ENCODE peak calls at places on chromosomes 2 and 18, in nine cellular contexts. K, M, Z, D, E, Q, N, U and F are unnamed samples.

GRCh38 chr2:29314816-29315571 is 199.8 kb downstream of the CLIP4 start:
- DNase-seq in K (no peak), M (peak), Z (peak), D (peak), E (peak), Q (no peak), N (no peak), U (peak), F (no peak)

GRCh38 chr2:181146171-181146570 is 165.8 kb downstream of the UBE2E3 start:
- DNase-seq in K (no peak), M (no peak), Z (no peak), D (no peak), E (no peak), Q (no peak), N (no peak), U (no peak), F (no peak)

GRCh38 chr2:7572460-7572859 is 655.2 kb downstream of the RNF144A start:
- DNase-seq in K (no peak), M (no peak), Z (no peak), D (no peak), E (no peak), Q (no peak), N (no peak), U (no peak), F (no peak)

GRCh38 chr2:3585239-3586109 is 9.4 kb upstream of the COLEC11 start:
- DNase-seq in K (peak), M (no peak), Z (peak), D (peak), E (no peak), Q (peak), N (no peak), U (peak), F (peak)

GRCh38 chr2:216665240-216665639 is 30.1 kb downstream of the IGFBP5 start:
- DNase-seq in K (no peak), M (no peak), Z (peak), D (peak), E (peak), Q (no peak), N (no peak), U (peak), F (no peak)

GRCh38 chr2:201733544-201733943 is 35.1 kb upstream of the MPP4 start:
- DNase-seq in K (no peak), M (no peak), Z (peak), D (no peak), E (no peak), Q (no peak), N (no peak), U (no peak), F (no peak)

GRCh38 chr2:75612108-75612861 is 34.3 kb upstream of the MRPL19 start:
- DNase-seq in K (no peak), M (no peak), Z (no peak), D (no peak), E (no peak), Q (no peak), N (no peak), U (no peak), F (no peak)

GRCh38 chr18:46051731-46052461 is 20.2 kb downstream of the PSTPIP2 start:
- DNase-seq in K (peak), M (no peak), Z (peak), D (peak), E (no peak), Q (peak), N (peak), U (peak), F (no peak)

GRCh38 chr2:222782201-222782600 is 78.6 kb upstream of the ACSL3 start:
- DNase-seq in K (no peak), M (no peak), Z (no peak), D (no peak), E (no peak), Q (no peak), N (no peak), U (no peak), F (no peak)

GRCh38 chr2:118639371-118639770 is 208.1 kb downstream of the EN1 start:
- DNase-seq in K (no peak), M (no peak), Z (no peak), D (no peak), E (no peak), Q (no peak), N (no peak), U (no peak), F (no peak)

GRCh38 chr2:17644997-17645715 is 104.7 kb downstream of the VSNL1 start:
- DNase-seq in K (peak), M (no peak), Z (peak), D (peak), E (no peak), Q (no peak), N (no peak), U (no peak), F (no peak)

GRCh38 chr2:25366629-25367028 is 24.9 kb upstream of the DNMT3A start:
- DNase-seq in K (no peak), M (no peak), Z (no peak), D (no peak), E (no peak), Q (no peak), N (no peak), U (no peak), F (no peak)

GRCh38 chr2:199589303-199589702 is 131.6 kb upstream of the SATB2 start:
- DNase-seq in K (no peak), M (no peak), Z (peak), D (no peak), E (no peak), Q (no peak), N (no peak), U (no peak), F (no peak)

GRCh38 chr2:9558948-9559381 is 3.3 kb upstream of the ADAM17 start:
- DNase-seq in K (peak), M (no peak), Z (peak), D (peak), E (no peak), Q (peak), N (peak), U (no peak), F (peak)

GRCh38 chr2:95374916-95375471 is 27.5 kb upstream of the FAHD2A start:
- DNase-seq in K (peak), M (no peak), Z (peak), D (peak), E (peak), Q (no peak), N (no peak), U (no peak), F (no peak)

GRCh38 chr2:10398496-10398895 is 49.6 kb downstream of the ODC1 start:
- DNase-seq in K (no peak), M (no peak), Z (no peak), D (no peak), E (no peak), Q (no peak), N (no peak), U (peak), F (no peak)

GRCh38 chr2:85238607-85239006 is 89.2 kb downstream of the TGOLN2 start:
- DNase-seq in K (no peak), M (no peak), Z (no peak), D (no peak), E (no peak), Q (no peak), N (no peak), U (no peak), F (no peak)

GRCh38 chr2:161230959-161231358 is 70.7 kb downstream of the TANK start:
- DNase-seq in K (no peak), M (no peak), Z (no peak), D (no peak), E (no peak), Q (no peak), N (no peak), U (no peak), F (no peak)

GRCh38 chr2:206028101-206028500 is 57.9 kb downstream of the INO80D start:
- DNase-seq in K (peak), M (no peak), Z (peak), D (no peak), E (no peak), Q (no peak), N (no peak), U (no peak), F (no peak)

GRCh38 chr2:236894791-236895190 is 190.9 kb upstream of the COPS8 start:
- DNase-seq in K (no peak), M (no peak), Z (no peak), D (no peak), E (no peak), Q (no peak), N (no peak), U (no peak), F (no peak)

GRCh38 chr2:152715854-152716428 is 1.3 kb downstream of the PRPF40A start:
- DNase-seq in K (peak), M (peak), Z (no peak), D (peak), E (peak), Q (peak), N (no peak), U (no peak), F (no peak)

GRCh38 chr2:56197816-56198215 is 14.0 kb downstream of the CCDC85A start:
- DNase-seq in K (no peak), M (no peak), Z (no peak), D (no peak), E (no peak), Q (no peak), N (no peak), U (no peak), F (no peak)

GRCh38 chr2:197191177-197191947 is 119.2 kb downstream of the ANKRD44 start:
- DNase-seq in K (peak), M (peak), Z (no peak), D (peak), E (no peak), Q (peak), N (no peak), U (no peak), F (no peak)

GRCh38 chr2:126855606-126856005 is 43.1 kb upstream of the TEX51 start:
- DNase-seq in K (no peak), M (no peak), Z (no peak), D (no peak), E (no peak), Q (no peak), N (no peak), U (no peak), F (no peak)

GRCh38 chr2:102967451-102967850 is 205.6 kb downstream of the TMEM182 start:
- DNase-seq in K (no peak), M (no peak), Z (peak), D (peak), E (no peak), Q (peak), N (no peak), U (no peak), F (no peak)

GRCh38 chr2:171598713-171599319 is 76.5 kb downstream of the CYBRD1 start:
- DNase-seq in K (peak), M (peak), Z (peak), D (peak), E (peak), Q (peak), N (no peak), U (peak), F (peak)

GRCh38 chr2:240424341-240425235 is 10.9 kb upstream of the GPC1 start:
- DNase-seq in K (no peak), M (no peak), Z (no peak), D (no peak), E (peak), Q (no peak), N (no peak), U (peak), F (no peak)

GRCh38 chr2:174959787-174960186 is 45.4 kb downstream of the CHN1 start:
- DNase-seq in K (no peak), M (no peak), Z (no peak), D (peak), E (no peak), Q (no peak), N (no peak), U (no peak), F (no peak)

GRCh38 chr2:48584551-48584950 is 33.1 kb upstream of the GTF2A1L start:
- DNase-seq in K (no peak), M (no peak), Z (no peak), D (no peak), E (no peak), Q (no peak), N (no peak), U (no peak), F (no peak)

GRCh38 chr2:226873051-226873620 is 37.3 kb downstream of the RHBDD1 start:
- DNase-seq in K (peak), M (no peak), Z (peak), D (no peak), E (no peak), Q (peak), N (no peak), U (no peak), F (no peak)

GRCh38 chr2:203758841-203759691 is 52.6 kb downstream of the CD28 start:
- DNase-seq in K (peak), M (no peak), Z (peak), D (peak), E (no peak), Q (peak), N (no peak), U (peak), F (no peak)

GRCh38 chr2:82837588-82838304 is 1621.3 kb downstream of the SUCLG1 start:
- DNase-seq in K (peak), M (no peak), Z (peak), D (peak), E (no peak), Q (peak), N (peak), U (no peak), F (no peak)

GRCh38 chr2:83686863-83687262 is 772.2 kb downstream of the SUCLG1 start:
- DNase-seq in K (no peak), M (no peak), Z (no peak), D (peak), E (no peak), Q (no peak), N (no peak), U (no peak), F (no peak)

GRCh38 chr2:143870696-143871095 is 649.2 kb downstream of the ZEB2 start:
- DNase-seq in K (no peak), M (no peak), Z (no peak), D (no peak), E (no peak), Q (no peak), N (no peak), U (no peak), F (no peak)

GRCh38 chr18:76955529-76956170 is 133.3 kb downstream of the ZNF236 start:
- DNase-seq in K (no peak), M (no peak), Z (no peak), D (no peak), E (no peak), Q (no peak), N (no peak), U (peak), F (no peak)

GRCh38 chr2:126115975-126116374 is 540.0 kb upstream of the GYPC start:
- DNase-seq in K (no peak), M (no peak), Z (no peak), D (no peak), E (peak), Q (no peak), N (no peak), U (no peak), F (no peak)

GRCh38 chr2:237496428-237496827 is 9.4 kb downstream of the MLPH start:
- DNase-seq in K (no peak), M (no peak), Z (no peak), D (no peak), E (no peak), Q (no peak), N (no peak), U (no peak), F (no peak)

GRCh38 chr2:206164261-206164862 is 4.7 kb downstream of the EEF1B2 start:
- DNase-seq in K (peak), M (peak), Z (peak), D (peak), E (no peak), Q (peak), N (no peak), U (no peak), F (peak)

GRCh38 chr18:69558088-69558487 is 157.4 kb downstream of the DOK6 start:
- DNase-seq in K (no peak), M (no peak), Z (no peak), D (no peak), E (no peak), Q (no peak), N (no peak), U (no peak), F (no peak)

DNA sequence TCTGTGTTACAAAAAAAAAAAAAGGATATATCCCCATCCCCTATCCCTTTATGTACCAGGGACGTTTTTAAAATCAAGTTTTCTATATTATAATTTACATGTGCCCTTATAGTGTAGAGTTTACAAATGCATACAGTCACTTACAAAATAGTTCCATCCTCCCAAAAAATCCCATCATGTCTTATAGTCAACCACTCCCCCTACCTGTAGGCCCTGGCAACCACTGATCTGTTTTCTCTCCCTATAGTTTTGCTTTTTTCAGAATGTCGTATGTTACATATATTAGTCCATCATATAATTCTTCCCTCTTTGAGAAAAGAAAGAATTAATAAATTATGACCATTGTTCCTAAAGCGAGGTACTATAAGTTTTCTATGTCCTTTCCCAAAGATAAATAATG is 17.8 kb downstream of the CFAP210 start:
- DNase-seq in K (no peak), M (no peak), Z (no peak), D (no peak), E (no peak), Q (no peak), N (no peak), U (no peak), F (no peak)
- TF ChIP-seq CTCF in K (no peak), M (peak), Z (no peak), D (no peak), E (peak), Q (peak), N (no peak), U (no peak), F (no peak)

DNA sequence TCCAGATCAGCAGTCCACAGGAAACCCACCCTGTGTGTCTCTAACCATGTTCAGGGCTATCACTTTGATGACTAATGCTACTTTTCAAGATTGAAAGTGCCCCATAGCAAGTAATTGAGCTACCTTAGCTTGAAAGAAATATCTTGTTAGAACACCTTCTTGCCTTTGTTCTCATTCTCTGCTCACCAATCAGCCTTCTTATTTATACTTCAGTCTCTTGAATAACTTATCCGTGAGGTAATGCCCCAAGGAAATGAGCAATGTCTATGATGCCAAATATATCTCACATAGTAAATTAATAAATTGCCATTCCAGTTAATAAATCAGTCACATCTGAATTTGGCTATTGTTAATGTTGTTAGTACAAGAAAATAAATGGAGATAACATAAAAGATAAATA is 141.6 kb downstream of the WDPCP start:
- DNase-seq in K (no peak), M (no peak), Z (no peak), D (no peak), E (no peak), Q (no peak), N (no peak), U (no peak), F (no peak)
- TF ChIP-seq CTCF in K (no peak), M (no peak), Z (no peak), D (no peak), E (no peak), Q (no peak), N (no peak), U (no peak), F (no peak)

DNA sequence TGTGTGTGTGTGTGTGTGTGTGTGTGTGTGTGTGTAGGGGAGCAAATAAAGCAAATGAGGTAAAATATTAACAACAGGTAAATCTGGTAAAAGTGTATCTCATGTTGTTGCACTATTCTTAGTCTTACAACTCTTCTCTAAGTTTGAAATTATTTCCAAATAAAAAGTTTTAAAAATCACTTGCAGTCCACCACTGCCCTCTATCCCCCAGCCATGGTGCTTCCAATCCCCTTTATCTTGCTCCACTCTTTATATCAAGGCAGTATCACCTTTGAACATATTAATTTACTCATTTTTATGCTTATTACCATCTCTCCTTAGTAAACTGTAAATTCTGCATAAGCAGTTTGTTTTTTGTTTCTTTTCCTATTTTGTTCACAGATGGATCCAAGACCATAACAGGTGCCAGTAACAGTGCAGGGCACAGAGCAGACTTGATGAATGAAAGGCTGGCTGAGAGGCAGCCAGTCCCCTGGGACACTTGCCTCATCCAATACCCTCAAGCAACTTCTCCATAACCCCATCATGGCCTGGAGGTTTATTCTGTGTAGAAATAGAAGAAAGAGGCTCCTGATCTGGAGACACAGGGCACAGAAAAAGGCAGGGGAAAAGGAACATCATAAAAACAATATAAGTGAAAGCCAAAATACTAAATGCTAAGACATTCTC is 67.6 kb downstream of the LDAH start:
- DNase-seq in K (peak), M (no peak), Z (no peak), D (no peak), E (no peak), Q (no peak), N (no peak), U (no peak), F (no peak)
- TF ChIP-seq CTCF in K (peak), M (no peak), Z (peak), D (peak), E (peak), Q (peak), N (no peak), U (no peak), F (no peak)

GRCh38 chr18:58156516-58156915 is 112.5 kb downstream of the NEDD4L start:
- DNase-seq in K (no peak), M (no peak), Z (no peak), D (no peak), E (no peak), Q (no peak), N (no peak), U (no peak), F (no peak)
- TF ChIP-seq CTCF in K (no peak), M (no peak), Z (no peak), D (no peak), E (no peak), Q (no peak), N (no peak), U (no peak), F (no peak)

GRCh38 chr18:12246849-12247808 is 7.0 kb upstream of the CIDEA start:
- DNase-seq in K (no peak), M (peak), Z (no peak), D (no peak), E (peak), Q (no peak), N (no peak), U (no peak), F (no peak)
- TF ChIP-seq CTCF in K (peak), M (peak), Z (no peak), D (no peak), E (peak), Q (peak), N (peak), U (no peak), F (peak)